ENCODE peak calls at places on chromosomes 5 and 9, in eight cellular contexts. P is fibroblast of mammary gland, Y is heart right ventricle, Q is fibroblast of lung, J is HCT116, X is spleen, R is upper lobe of right lung, D is foreskin fibroblast. G is an unnamed sample.

GRCh38 chr5:73381587-73382411 is 66.8 kb downstream of the FOXD1 start:
- DNase-seq in P (no peak), Y (no peak), Q (no peak), J (no peak), X (peak; percentile 71), R (no peak), D (no peak), G (no peak)

GRCh38 chr9:133538176-133538575 is 3.7 kb downstream of the ADAMTSL2 start:
- DNase-seq in P (no peak), Y (no peak), Q (no peak), J (no peak), X (no peak), R (no peak), D (no peak), G (no peak)

GRCh38 chr5:77850536-77851228 is 74.5 kb upstream of the TBCA start:
- DNase-seq in P (no peak), Y (no peak), Q (no peak), J (no peak), X (no peak), R (no peak), D (no peak), G (no peak)

GRCh38 chr5:66829826-66830225 is 233.6 kb downstream of the MAST4 start:
- DNase-seq in P (peak; percentile 44), Y (no peak), Q (peak; percentile 81), J (no peak), X (no peak), R (no peak), D (peak; percentile 51), G (no peak)

GRCh38 chr9:32854271-32854670 is 70.9 kb downstream of the TMEM215 start:
- DNase-seq in P (no peak), Y (no peak), Q (peak; percentile 10), J (no peak), X (no peak), R (no peak), D (no peak), G (no peak)

GRCh38 chr9:107007981-107008380 is 145.0 kb downstream of the ZNF462 start:
- DNase-seq in P (no peak), Y (no peak), Q (no peak), J (no peak), X (no peak), R (no peak), D (no peak), G (no peak)

GRCh38 chr9:79610019-79610760 is 38.4 kb downstream of the TLE4 start:
- DNase-seq in P (peak; percentile 77), Y (no peak), Q (peak; percentile 87), J (no peak), X (no peak), R (no peak), D (peak; percentile 70), G (peak; percentile 29)

GRCh38 chr5:54049963-54050362 is 260.4 kb downstream of the ARL15 start:
- DNase-seq in P (peak; percentile 15), Y (no peak), Q (peak; percentile 72), J (no peak), X (no peak), R (no peak), D (peak; percentile 50), G (no peak)

GRCh38 chr5:143204474-143205246 is 198.8 kb downstream of the NR3C1 start:
- DNase-seq in P (no peak), Y (no peak), Q (peak; percentile 79), J (no peak), X (no peak), R (no peak), D (no peak), G (no peak)

GRCh38 chr9:124019771-124020519 is 8.4 kb downstream of the LHX2 start:
- DNase-seq in P (no peak), Y (no peak), Q (no peak), J (no peak), X (no peak), R (no peak), D (no peak), G (no peak)

GRCh38 chr9:113380869-113381378 is 4.1 kb upstream of the HDHD3 start:
- DNase-seq in P (no peak), Y (no peak), Q (no peak), J (no peak), X (peak; percentile 42), R (peak; percentile 9), D (no peak), G (no peak)

GRCh38 chr5:104385901-104386300 is 823.3 kb upstream of the NUDT12 start:
- DNase-seq in P (no peak), Y (no peak), Q (peak; percentile 54), J (no peak), X (no peak), R (no peak), D (no peak), G (no peak)

GRCh38 chr9:130526854-130527650 is 52.3 kb upstream of the FUBP3 start:
- DNase-seq in P (no peak), Y (no peak), Q (no peak), J (no peak), X (no peak), R (no peak), D (no peak), G (no peak)

GRCh38 chr5:103262422-103262871 is 3.9 kb downstream of the MACIR start:
- DNase-seq in P (peak; percentile 42), Y (no peak), Q (peak; percentile 66), J (no peak), X (no peak), R (no peak), D (no peak), G (no peak)

GRCh38 chr5:54628049-54628448 is 110.5 kb downstream of the SNX18 start:
- DNase-seq in P (no peak), Y (no peak), Q (no peak), J (no peak), X (no peak), R (no peak), D (no peak), G (no peak)

GRCh38 chr9:92424340-92424739 is at the start of gene OMD:
- DNase-seq in P (peak; percentile 19), Y (no peak), Q (peak; percentile 14), J (no peak), X (no peak), R (no peak), D (no peak), G (no peak)
- H3K4me3 ChIP-seq in P (no peak within 1 kb of the TSS), Y (peak within 1 kb of the TSS; percentile 34), Q (no peak within 1 kb of the TSS), J (no peak within 1 kb of the TSS), X (no peak within 1 kb of the TSS), R (peak within 1 kb of the TSS; percentile 25), D (peak within 1 kb of the TSS; percentile 45), G (no peak within 1 kb of the TSS)

DNA sequence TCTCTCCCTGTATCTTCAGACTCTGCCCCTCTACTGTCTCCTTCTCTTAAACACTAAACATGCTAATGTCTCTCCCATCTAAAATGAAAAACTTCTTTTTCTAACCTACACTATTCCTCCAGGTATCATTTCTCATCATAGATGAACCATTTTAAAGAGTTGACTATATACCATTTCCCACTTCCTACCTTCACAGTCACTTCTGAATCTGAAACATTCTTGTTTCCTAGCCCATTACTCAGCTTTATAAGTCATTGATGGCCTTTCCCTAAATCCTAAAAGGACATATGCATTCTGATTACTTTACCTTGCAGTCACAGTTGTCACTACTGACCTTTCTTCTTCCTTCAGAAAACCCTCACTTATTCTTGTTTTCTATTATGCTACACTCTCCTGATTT is 118.2 kb downstream of the SSBP2 start:
- DNase-seq in P (no peak), Y (no peak), Q (no peak), J (no peak), X (no peak), R (no peak), D (no peak), G (no peak)
- H3K4me3 ChIP-seq in P (no peak overlapping the region), Y (no peak overlapping the region), Q (no peak overlapping the region), J (no peak overlapping the region), X (no peak overlapping the region), R (no peak overlapping the region), D (no peak overlapping the region), G (no peak overlapping the region)

GRCh38 chr5:177601126-177601525 is 1.2 kb downstream of the B4GALT7 start:
- DNase-seq in P (no peak), Y (no peak), Q (no peak), J (no peak), X (no peak), R (peak; percentile 18), D (no peak), G (no peak)
- H3K4me3 ChIP-seq in P (peak overlapping the region; percentile 82), Y (peak overlapping the region; percentile 99), Q (peak overlapping the region; percentile 66), J (peak overlapping the region; percentile 88), X (no peak overlapping the region), R (peak overlapping the region; percentile 70), D (peak overlapping the region; percentile 88), G (peak overlapping the region; percentile 86)

GRCh38 chr5:173891367-173891766 is 3.2 kb downstream of the CPEB4 start:
- DNase-seq in P (no peak), Y (no peak), Q (no peak), J (no peak), X (no peak), R (no peak), D (no peak), G (no peak)
- H3K4me3 ChIP-seq in P (peak overlapping the region; percentile 60), Y (peak overlapping the region; percentile 72), Q (peak overlapping the region; percentile 91), J (no peak overlapping the region), X (peak overlapping the region; percentile 71), R (peak overlapping the region; percentile 77), D (peak overlapping the region; percentile 88), G (peak overlapping the region; percentile 93)

GRCh38 chr5:128338649-128339048 is 199.4 kb downstream of the FBN2 start:
- DNase-seq in P (no peak), Y (peak; percentile 29), Q (no peak), J (no peak), X (no peak), R (no peak), D (no peak), G (no peak)

GRCh38 chr5:128329542-128329941 is 208.5 kb downstream of the FBN2 start:
- DNase-seq in P (no peak), Y (no peak), Q (no peak), J (no peak), X (no peak), R (no peak), D (no peak), G (no peak)

GRCh38 chr5:128331261-128331660 is 206.8 kb downstream of the FBN2 start:
- DNase-seq in P (no peak), Y (no peak), Q (no peak), J (no peak), X (no peak), R (no peak), D (no peak), G (no peak)

GRCh38 chr5:128339585-128339984 is 198.5 kb downstream of the FBN2 start:
- DNase-seq in P (no peak), Y (no peak), Q (no peak), J (no peak), X (no peak), R (no peak), D (no peak), G (no peak)

DNA sequence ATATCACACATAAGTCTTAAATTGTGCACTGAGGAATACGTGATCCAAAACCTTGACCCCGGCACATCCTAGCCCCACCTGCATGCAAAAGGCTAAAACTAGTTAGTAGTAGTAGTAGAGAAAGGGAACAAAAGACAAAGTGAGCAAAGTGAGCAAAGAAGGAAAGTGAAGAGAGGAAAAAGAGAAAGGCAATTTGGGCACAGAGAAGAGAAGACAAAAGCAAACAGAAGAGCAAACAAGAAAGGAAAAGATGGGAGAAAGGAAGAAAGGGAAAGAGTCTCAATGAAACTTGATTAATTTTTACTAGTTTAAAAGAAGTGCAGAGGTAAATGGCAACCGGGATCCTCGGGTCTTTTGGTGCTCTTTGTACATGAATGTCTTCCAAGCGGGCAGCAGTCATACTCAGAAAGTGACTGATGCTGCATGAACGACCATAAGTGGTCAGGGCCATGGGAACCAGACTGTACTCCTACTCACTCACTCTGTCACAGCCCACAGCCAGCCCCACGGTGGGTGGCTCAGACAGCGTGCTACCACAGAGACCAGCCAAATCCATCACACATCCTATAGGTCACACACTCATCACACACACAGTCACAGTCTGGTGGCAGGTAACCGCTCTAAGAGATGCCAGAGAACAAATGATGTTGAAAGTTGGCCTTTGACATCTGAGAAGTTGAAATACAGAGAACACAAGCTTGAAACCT is 203.9 kb downstream of the FBN2 start:
- DNase-seq in P (no peak), Y (no peak), Q (no peak), J (no peak), X (no peak), R (no peak), D (no peak), G (no peak)
- H3K4me3 ChIP-seq in P (no peak overlapping the region), Y (no peak overlapping the region), Q (no peak overlapping the region), J (no peak overlapping the region), X (no peak overlapping the region), R (no peak overlapping the region), D (no peak overlapping the region), G (no peak overlapping the region)

G was measured in skeletal muscle cell.